ENCODE peak calls at places on chromosomes 6 and 20, in ten cellular contexts. Z is uterus; V is ascending aorta; E is tibial artery; M is esophagus squamous epithelium; B is adrenal gland; C is left ventricle myocardium inferior; U is adipocyte; H is mesenchymal stem cell; A is CD8-positive, alpha-beta T cell. D is an unnamed sample. For H3K27me3, the result is how much of the 10 kb centered on the place peaks cover.

GRCh38 chr20:33687370-33687915 is 1.3 kb upstream of the E2F1 start:
- DNase-seq in E (no peak), A (no peak), H (peak), U (no peak), C (no peak), V (no peak), B (no peak), M (no peak), Z (no peak), D (no peak)

GRCh38 chr6:145689529-145689928 is 45.8 kb downstream of the EPM2A start:
- DNase-seq in U (no peak), H (no peak), V (no peak), B (no peak), Z (no peak), A (no peak), M (no peak), C (no peak), E (no peak), D (no peak)

GRCh38 chr20:53986037-53986436 is 84.4 kb downstream of the BCAS1 start:
- DNase-seq in M (no peak), B (no peak), V (no peak), A (no peak), H (no peak), C (no peak), Z (no peak), E (no peak), U (no peak), D (no peak)

GRCh38 chr6:40960784-40961430 is 78.1 kb downstream of the UNC5CL start:
- DNase-seq in M (no peak), E (no peak), B (no peak), A (no peak), U (no peak), C (no peak), Z (no peak), H (no peak), V (no peak), D (no peak)

GRCh38 chr6:30654798-30655742 is 8.1 kb downstream of the C6orf136 start:
- DNase-seq in U (no peak), M (no peak), A (no peak), V (no peak), E (no peak), Z (no peak), B (no peak), C (no peak), H (no peak), D (no peak)

GRCh38 chr6:42429836-42430235 is 21.9 kb downstream of the TRERF1 start:
- DNase-seq in Z (no peak), V (no peak), E (no peak), U (no peak), M (no peak), A (peak), H (no peak), B (no peak), C (no peak), D (no peak)

GRCh38 chr20:5835234-5835845 is 85.1 kb downstream of the SHLD1 start:
- DNase-seq in H (peak), M (no peak), U (peak), B (peak), V (no peak), A (no peak), Z (no peak), E (no peak), C (peak), D (peak)

GRCh38 chr20:50394569-50394968 is 115.6 kb upstream of the PTPN1 start:
- DNase-seq in V (no peak), H (no peak), A (no peak), U (no peak), C (no peak), E (no peak), M (no peak), B (no peak), Z (no peak), D (no peak)

GRCh38 chr6:35035481-35036030 is 105.6 kb downstream of the TCP11 start:
- DNase-seq in E (no peak), Z (no peak), M (no peak), A (no peak), U (no peak), V (no peak), H (no peak), C (no peak), B (no peak), D (no peak)
- H3K27me3 ChIP-seq in E (under half), Z (under half), M (under half), A (under half), U (under half), V (under half), H (under half), C (under half), B (under half), D (under half)

GRCh38 chr6:159935065-159935464 is 33.8 kb upstream of the IGF2R start:
- DNase-seq in U (peak), C (no peak), M (no peak), E (no peak), V (no peak), B (no peak), A (no peak), H (no peak), Z (no peak), D (no peak)
- H3K27me3 ChIP-seq in U (under half), C (under half), M (under half), E (under half), V (under half), B (under half), A (under half), H (under half), Z (under half), D (under half)

GRCh38 chr6:151197556-151197955 is 42.2 kb upstream of the AKAP12 start:
- DNase-seq in V (no peak), H (no peak), Z (no peak), B (no peak), E (no peak), M (no peak), U (no peak), A (no peak), C (no peak), D (no peak)
- H3K27me3 ChIP-seq in V (under half), H (under half), Z (under half), B (under half), E (under half), M (under half), U (under half), A (under half), C (under half), D (under half)

DNA sequence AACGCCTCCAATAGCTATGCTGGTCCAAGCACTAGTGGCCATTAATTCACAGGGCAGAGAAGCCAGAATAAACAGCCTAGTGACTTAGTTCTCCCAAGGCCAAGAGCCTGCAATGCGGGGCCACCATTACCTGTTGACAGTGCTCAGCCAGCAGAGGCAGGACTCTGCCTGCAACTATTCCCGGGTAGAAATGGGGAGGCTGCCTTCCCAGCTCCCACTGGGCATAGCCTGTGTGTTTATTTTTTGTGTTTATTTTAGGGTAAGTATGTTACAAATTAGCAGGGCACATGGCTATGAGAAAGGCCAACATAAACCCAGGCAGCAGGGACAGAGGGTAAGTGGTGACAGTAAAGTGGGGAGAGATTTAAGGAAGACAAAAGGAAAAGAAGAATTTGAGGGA is 5.0 kb downstream of the GNAS-AS1 start:
- DNase-seq in M (no peak), E (no peak), U (no peak), C (no peak), V (no peak), Z (no peak), A (no peak), B (no peak), H (no peak), D (no peak)
- H3K27me3 ChIP-seq in M (under half), E (under half), U (under half), C (half or more), V (under half), Z (under half), A (under half), B (under half), H (under half), D (under half)

GRCh38 chr6:3752538-3753227 is 1.2 kb upstream of the PXDC1 start:
- DNase-seq in B (no peak), M (no peak), U (no peak), C (no peak), H (no peak), V (no peak), A (no peak), Z (no peak), E (peak), D (no peak)
- H3K27me3 ChIP-seq in B (under half), M (under half), U (under half), C (under half), H (under half), V (under half), A (under half), Z (under half), E (under half), D (under half)